ENCODE peak calls at places on chromosomes 1 and 21, in four cellular contexts. B is neural progenitor cell, U is K562, O is GM12865. V is an unnamed sample.

GRCh38 chr1:36133484-36133883 is 8.5 kb upstream of the COL8A2 start:
- DNase-seq in B (no peak), U (no peak), O (no peak), V (peak; percentile 75)

GRCh38 chr1:101408212-101409042 is 171.6 kb downstream of the S1PR1 start:
- DNase-seq in B (no peak), U (no peak), O (peak; percentile 52), V (no peak)

GRCh38 chr21:33815153-33815707 is 100.4 kb downstream of the ATP5PO start:
- DNase-seq in B (no peak), U (no peak), O (no peak), V (no peak)

GRCh38 chr1:81377406-81377805 is 423.3 kb upstream of the ADGRL2 start:
- DNase-seq in B (peak; percentile 32), U (no peak), O (peak; percentile 10), V (no peak)

GRCh38 chr1:153251087-153251486 is 8.4 kb upstream of the LORICRIN start:
- DNase-seq in B (no peak), U (no peak), O (no peak), V (no peak)

GRCh38 chr1:23101891-23102688 is 66.6 kb downstream of the LUZP1 start:
- DNase-seq in B (no peak), U (no peak), O (no peak), V (no peak)

GRCh38 chr1:37606481-37607263 is 10.9 kb upstream of the GNL2 start:
- DNase-seq in B (no peak), U (no peak), O (no peak), V (no peak)

GRCh38 chr1:108327534-108328462 is 83.9 kb upstream of the NBPF4 start:
- DNase-seq in B (peak; percentile 56), U (no peak), O (peak; percentile 6), V (peak; percentile 13)

GRCh38 chr1:209704584-209704983 is at the start of gene HSD11B1:
- DNase-seq in B (no peak), U (no peak), O (no peak), V (no peak)

GRCh38 chr1:64966158-64966963 is at the start of gene JAK1:
- DNase-seq in B (peak; percentile 95), U (peak; percentile 99), O (peak; percentile 92), V (peak; percentile 91)

GRCh38 chr1:76254165-76255043 is 179.9 kb downstream of the ST6GALNAC3 start:
- DNase-seq in B (no peak), U (no peak), O (no peak), V (no peak)

GRCh38 chr1:24870551-24871195 is 59.4 kb downstream of the RUNX3 start:
- DNase-seq in B (no peak), U (no peak), O (no peak), V (no peak)

GRCh38 chr1:221634606-221635005 is 107.3 kb downstream of the DUSP10 start:
- DNase-seq in B (no peak), U (no peak), O (no peak), V (no peak)

GRCh38 chr1:6497215-6497866 is 5.9 kb upstream of the PLEKHG5 start:
- DNase-seq in B (peak; percentile 92), U (peak; percentile 99), O (peak; percentile 35), V (peak; percentile 84)

GRCh38 chr1:32733573-32734321 is 31.2 kb upstream of the SYNC start:
- DNase-seq in B (peak; percentile 58), U (peak; percentile 56), O (peak; percentile 50), V (no peak)

GRCh38 chr1:230139741-230140140 is 72.7 kb downstream of the GALNT2 start:
- DNase-seq in B (no peak), U (no peak), O (no peak), V (no peak)

GRCh38 chr1:196980859-196981258 is 3.5 kb downstream of the CFHR5 start:
- DNase-seq in B (no peak), U (no peak), O (no peak), V (no peak)

GRCh38 chr1:117606608-117607261 is 887 bp downstream of the TENT5C start:
- DNase-seq in B (peak; percentile 46), U (peak; percentile 48), O (peak; percentile 59), V (peak; percentile 83)

GRCh38 chr1:12038356-12039140 is 19.2 kb downstream of the MIIP start:
- DNase-seq in B (no peak), U (peak; percentile 81), O (peak; percentile 32), V (no peak)

GRCh38 chr1:76142771-76143540 is 68.4 kb downstream of the ST6GALNAC3 start:
- DNase-seq in B (no peak), U (no peak), O (no peak), V (no peak)

GRCh38 chr1:36247538-36247937 is 23.3 kb downstream of the THRAP3 start:
- DNase-seq in B (no peak), U (no peak), O (no peak), V (no peak)

GRCh38 chr1:236089046-236089773 is 24.3 kb upstream of the NID1 start:
- DNase-seq in B (no peak), U (no peak), O (peak; percentile 62), V (no peak)

GRCh38 chr1:178543291-178543609 is 30.3 kb downstream of the TEX35 start:
- DNase-seq in B (no peak), U (no peak), O (no peak), V (no peak)

GRCh38 chr1:200128081-200128480 is 100.6 kb downstream of the NR5A2 start:
- DNase-seq in B (no peak), U (no peak), O (no peak), V (no peak)

GRCh38 chr1:91731815-91732214 is 154.1 kb downstream of the TGFBR3 start:
- DNase-seq in B (no peak), U (no peak), O (no peak), V (no peak)

GRCh38 chr1:156746716-156747631 is 4.5 kb downstream of the HDGF start:
- DNase-seq in B (peak; percentile 94), U (peak; percentile 85), O (peak; percentile 77), V (peak; percentile 93)

GRCh38 chr1:215076312-215076711 is 6.2 kb upstream of the KCNK2 start:
- DNase-seq in B (peak; percentile 56), U (no peak), O (peak; percentile 70), V (no peak)

GRCh38 chr1:8116892-8117262 is 90.8 kb upstream of the ERRFI1 start:
- DNase-seq in B (no peak), U (no peak), O (no peak), V (peak; percentile 75)

GRCh38 chr1:178374016-178374415 is 122.7 kb downstream of the CLEC20A start:
- DNase-seq in B (no peak), U (no peak), O (no peak), V (no peak)

GRCh38 chr1:78500529-78500928 is 9.8 kb downstream of the PTGFR start:
- DNase-seq in B (no peak), U (no peak), O (no peak), V (no peak)
- TF ChIP-seq CTCF in B (no peak), U (no peak), O (no peak), V (no peak)

DNA sequence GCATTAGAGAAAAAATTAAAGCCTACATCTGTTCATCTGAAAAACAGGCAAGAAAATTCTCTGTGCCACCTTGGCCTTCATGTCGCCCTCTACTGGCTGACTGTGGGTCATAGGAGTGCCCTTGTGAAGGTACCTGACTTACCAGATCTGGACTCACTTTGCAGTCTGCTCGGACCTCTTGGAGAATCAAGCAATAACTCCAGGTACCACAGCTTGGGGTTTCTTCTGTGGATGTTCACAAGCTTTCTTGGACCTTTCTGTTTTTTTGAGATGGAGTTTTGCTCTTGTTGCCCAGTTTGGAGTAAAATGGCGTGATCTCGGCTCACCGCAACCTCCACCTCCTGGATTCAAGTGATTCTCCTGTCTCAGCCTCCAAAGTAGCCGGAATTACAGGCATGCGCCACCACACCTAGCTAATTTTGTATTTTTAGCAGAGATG is 2.4 kb upstream of the PRAMEF18 start:
- DNase-seq in B (no peak), U (peak; percentile 22), O (peak; percentile 50), V (no peak)
- TF ChIP-seq CTCF in B (no peak), U (peak; percentile 86), O (peak; percentile 69), V (peak; percentile 46)

DNA sequence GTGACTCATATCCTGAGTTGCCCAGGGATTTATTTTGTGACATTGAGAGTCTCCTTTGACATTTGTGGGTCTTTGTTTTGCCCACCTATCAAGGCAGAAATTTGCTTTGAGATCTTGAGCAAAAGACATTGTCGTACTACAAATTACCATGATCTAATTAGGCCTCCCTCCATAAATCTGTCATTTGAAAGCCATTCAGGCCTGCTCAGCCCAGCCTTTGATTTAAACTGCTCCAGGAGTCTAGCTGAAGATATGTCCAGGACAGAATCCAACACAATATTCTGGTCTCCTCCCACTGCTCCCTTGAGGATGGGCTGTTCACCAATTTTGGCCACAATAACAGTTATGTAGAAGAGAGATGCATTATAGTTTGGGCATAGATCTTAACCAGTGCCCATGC is 86.7 kb downstream of the PROX1 start:
- DNase-seq in B (no peak), U (no peak), O (no peak), V (no peak)
- TF ChIP-seq CTCF in B (no peak), U (no peak), O (no peak), V (no peak)

GRCh38 chr1:50959913-50960844 is at the start of gene FAF1:
- DNase-seq in B (peak; percentile 99), U (peak; percentile 95), O (peak; percentile 99), V (peak; percentile 97)
- TF ChIP-seq CTCF in B (peak; percentile 45), U (peak; percentile 56), O (peak; percentile 19), V (peak; percentile 17)

GRCh38 chr1:63487336-63488065 is 35.5 kb downstream of the ITGB3BP start:
- DNase-seq in B (no peak), U (no peak), O (no peak), V (no peak)
- TF ChIP-seq CTCF in B (no peak), U (no peak), O (no peak), V (no peak)

GRCh38 chr1:13992489-13993285 is 292.7 kb downstream of the PRDM2 start:
- DNase-seq in B (no peak), U (no peak), O (no peak), V (no peak)
- TF ChIP-seq CTCF in B (peak; percentile 28), U (no peak), O (no peak), V (no peak)

GRCh38 chr1:67686272-67687197 is 1.5 kb downstream of the GADD45A start:
- DNase-seq in B (peak; percentile 83), U (peak; percentile 52), O (peak; percentile 81), V (peak; percentile 91)
- TF ChIP-seq CTCF in B (no peak), U (peak; percentile 8), O (no peak), V (no peak)

DNA sequence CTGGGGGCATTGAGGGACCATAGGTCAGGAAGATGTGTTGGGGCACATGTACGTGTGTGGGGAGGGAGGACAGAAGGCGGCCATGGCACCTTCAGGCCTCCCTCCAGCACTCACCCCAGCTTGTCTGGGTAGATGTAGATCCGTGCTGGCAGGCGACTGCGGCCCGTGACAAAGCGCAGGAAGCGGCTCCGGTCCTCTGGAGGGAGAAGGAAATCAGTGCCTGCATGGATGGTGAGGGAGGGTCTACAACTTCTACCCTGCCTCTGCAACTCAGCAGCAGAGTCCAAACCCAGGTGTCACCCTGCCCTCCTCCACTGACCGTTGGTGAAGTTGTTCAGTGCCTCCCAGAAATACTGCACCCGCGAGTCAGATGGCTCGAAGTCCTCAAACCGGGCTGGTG is 7.4 kb downstream of the HECTD3 start:
- DNase-seq in B (no peak), U (peak; percentile 10), O (no peak), V (no peak)
- TF ChIP-seq CTCF in B (no peak), U (no peak), O (no peak), V (no peak)

GRCh38 chr1:207329469-207329868 is 8.0 kb downstream of the CD55 start:
- DNase-seq in B (no peak), U (no peak), O (no peak), V (no peak)
- TF ChIP-seq CTCF in B (no peak), U (no peak), O (no peak), V (no peak)

V was measured in left lung.